ENCODE peak calls at places on chromosomes 12 and 14, in six cellular contexts. H is HepG2, A is HCT116, X is K562, T is SK-N-SH, C is GM12878. N is an unnamed sample.

GRCh38 chr12:50740307-50740706 is 23.6 kb upstream of the ATF1 start:
- DNase-seq in H (no peak), A (no peak), X (no peak), T (no peak), C (no peak), N (no peak)

GRCh38 chr14:34081126-34081575 is 130.3 kb upstream of the EGLN3 start:
- DNase-seq in H (no peak), A (no peak), X (no peak), T (no peak), C (no peak), N (no peak)

GRCh38 chr14:61034416-61035100 is 53.5 kb downstream of the SLC38A6 start:
- DNase-seq in H (no peak), A (no peak), X (no peak), T (no peak), C (peak), N (no peak)

GRCh38 chr12:34347367-34347766 is 325.1 kb downstream of the ALG10 start:
- DNase-seq in H (peak), A (no peak), X (peak), T (peak), C (no peak), N (no peak)

GRCh38 chr14:74237441-74237840 is 1.8 kb upstream of the VSX2 start:
- DNase-seq in H (no peak), A (no peak), X (no peak), T (no peak), C (no peak), N (no peak)

GRCh38 chr14:29637406-29637805 is 290.2 kb downstream of the PRKD1 start:
- DNase-seq in H (no peak), A (no peak), X (no peak), T (no peak), C (no peak), N (no peak)

GRCh38 chr14:21103165-21103709 is 2.4 kb downstream of the TMEM253 start:
- DNase-seq in H (no peak), A (no peak), X (no peak), T (peak), C (no peak), N (no peak)

GRCh38 chr12:29427964-29428363 is 47.0 kb upstream of the ERGIC2 start:
- DNase-seq in H (peak), A (peak), X (peak), T (peak), C (peak), N (no peak)

GRCh38 chr12:46071769-46072624 is 81.6 kb upstream of the SCAF11 start:
- DNase-seq in H (peak), A (peak), X (peak), T (peak), C (peak), N (peak)

GRCh38 chr12:29971431-29971830 is 187.7 kb upstream of the TMTC1 start:
- DNase-seq in H (no peak), A (no peak), X (no peak), T (no peak), C (no peak), N (no peak)

GRCh38 chr12:12008232-12008850 is 62.4 kb upstream of the BCL2L14 start:
- DNase-seq in H (no peak), A (no peak), X (no peak), T (no peak), C (no peak), N (no peak)

GRCh38 chr12:6959376-6960290 is 8.5 kb downstream of the PTPN6 start:
- DNase-seq in H (no peak), A (no peak), X (no peak), T (no peak), C (no peak), N (no peak)

GRCh38 chr12:116058574-116058973 is 218.9 kb downstream of the MED13L start:
- DNase-seq in H (no peak), A (no peak), X (no peak), T (no peak), C (no peak), N (no peak)

GRCh38 chr14:89337912-89338311 is 79.1 kb downstream of the FOXN3 start:
- DNase-seq in H (no peak), A (no peak), X (no peak), T (no peak), C (no peak), N (no peak)

GRCh38 chr12:66964629-66965028 is 285.8 kb upstream of the GRIP1 start:
- DNase-seq in H (no peak), A (no peak), X (no peak), T (no peak), C (no peak), N (no peak)

GRCh38 chr14:58955294-58955821 is 233.1 kb upstream of the DAAM1 start:
- DNase-seq in H (no peak), A (no peak), X (no peak), T (no peak), C (peak), N (no peak)

GRCh38 chr14:23376477-23377200 is at the start of gene CMTM5:
- DNase-seq in H (no peak), A (no peak), X (no peak), T (no peak), C (no peak), N (no peak)

GRCh38 chr12:63151898-63152700 is 1.1 kb upstream of the AVPR1A start:
- DNase-seq in H (peak), A (peak), X (peak), T (peak), C (no peak), N (peak)

GRCh38 chr14:51653096-51653814 is 1.5 kb downstream of the FRMD6 start:
- DNase-seq in H (no peak), A (no peak), X (no peak), T (no peak), C (no peak), N (peak)

GRCh38 chr14:68282479-68283377 is 463.1 kb downstream of the RAD51B start:
- DNase-seq in H (peak), A (no peak), X (no peak), T (no peak), C (peak), N (no peak)

GRCh38 chr12:43965899-43966298 is 130.0 kb downstream of the TMEM117 start:
- DNase-seq in H (no peak), A (no peak), X (no peak), T (no peak), C (no peak), N (no peak)

GRCh38 chr12:42679402-42679801 is 89.9 kb upstream of the PRICKLE1 start:
- DNase-seq in H (no peak), A (no peak), X (no peak), T (no peak), C (no peak), N (no peak)

GRCh38 chr14:67602995-67603545 is 3.0 kb upstream of the PIGH start:
- DNase-seq in H (no peak), A (no peak), X (no peak), T (no peak), C (peak), N (no peak)

GRCh38 chr14:47264842-47265241 is 410.6 kb downstream of the MDGA2 start:
- DNase-seq in H (no peak), A (no peak), X (no peak), T (no peak), C (no peak), N (no peak)

GRCh38 chr12:131102991-131103609 is 149.4 kb downstream of the ADGRD1 start:
- DNase-seq in H (no peak), A (no peak), X (no peak), T (no peak), C (no peak), N (no peak)

GRCh38 chr12:27999970-28000369 is 27.4 kb upstream of the PTHLH start:
- DNase-seq in H (no peak), A (no peak), X (no peak), T (no peak), C (no peak), N (no peak)

GRCh38 chr14:70473825-70474224 is 21.9 kb downstream of the ADAM21 start:
- DNase-seq in H (no peak), A (no peak), X (no peak), T (no peak), C (no peak), N (no peak)

DNA sequence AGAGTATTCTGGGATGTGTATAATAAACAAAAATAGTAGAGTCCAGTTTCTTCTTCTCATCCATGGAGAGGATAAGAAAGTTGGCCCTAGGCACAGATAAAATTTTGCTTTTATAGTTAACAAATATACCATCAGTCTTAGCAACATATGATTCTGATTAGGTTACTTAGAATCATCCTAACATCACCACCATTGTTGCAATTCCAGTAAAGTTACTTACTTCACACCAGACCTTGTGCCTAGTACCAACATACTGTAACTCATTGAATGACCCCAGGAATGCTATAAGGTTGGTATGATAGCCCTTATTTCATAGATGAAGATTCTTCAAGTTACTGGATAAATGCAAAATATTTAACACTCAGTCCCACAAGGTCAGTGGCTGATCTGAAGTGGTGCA is 183.8 kb upstream of the ATP2B1 start:
- DNase-seq in H (no peak), A (no peak), X (no peak), T (no peak), C (no peak), N (no peak)
- TF ChIP-seq REST in H (no peak), A (no peak), X (no peak), T (no peak), C (no peak), N (no peak)

GRCh38 chr12:94146166-94146565 is 2.2 kb upstream of the PLXNC1 start:
- DNase-seq in H (no peak), A (no peak), X (no peak), T (no peak), C (no peak), N (no peak)

GRCh38 chr12:94148841-94149780 is 734 bp downstream of the PLXNC1 start:
- DNase-seq in H (no peak), A (no peak), X (no peak), T (peak), C (no peak), N (no peak)

GRCh38 chr12:94147991-94148840 is at the start of gene PLXNC1:
- DNase-seq in H (no peak), A (no peak), X (no peak), T (peak), C (no peak), N (no peak)

GRCh38 chr12:94145231-94145979 is 3.0 kb upstream of the PLXNC1 start:
- DNase-seq in H (no peak), A (peak), X (peak), T (peak), C (no peak), N (no peak)

GRCh38 chr12:94147377-94147990 is 893 bp upstream of the PLXNC1 start:
- DNase-seq in H (no peak), A (no peak), X (no peak), T (no peak), C (no peak), N (no peak)
- TF ChIP-seq SIN3A in H (no peak), A (no peak), X (no peak), T (no peak), C (no peak), N (no peak)

GRCh38 chr14:54435500-54435981 is 5.6 kb downstream of the CNIH1 start:
- DNase-seq in H (no peak), A (no peak), X (peak), T (no peak), C (no peak), N (no peak)
- TF ChIP-seq REST in H (no peak), A (no peak), X (no peak), T (no peak), C (no peak), N (no peak)

GRCh38 chr14:93132472-93133065 is 16.8 kb upstream of the ITPK1 start:
- DNase-seq in H (peak), A (no peak), X (peak), T (peak), C (no peak), N (no peak)
- TF ChIP-seq SIN3A in H (no peak), A (no peak), X (no peak), T (no peak), C (no peak), N (no peak)

DNA sequence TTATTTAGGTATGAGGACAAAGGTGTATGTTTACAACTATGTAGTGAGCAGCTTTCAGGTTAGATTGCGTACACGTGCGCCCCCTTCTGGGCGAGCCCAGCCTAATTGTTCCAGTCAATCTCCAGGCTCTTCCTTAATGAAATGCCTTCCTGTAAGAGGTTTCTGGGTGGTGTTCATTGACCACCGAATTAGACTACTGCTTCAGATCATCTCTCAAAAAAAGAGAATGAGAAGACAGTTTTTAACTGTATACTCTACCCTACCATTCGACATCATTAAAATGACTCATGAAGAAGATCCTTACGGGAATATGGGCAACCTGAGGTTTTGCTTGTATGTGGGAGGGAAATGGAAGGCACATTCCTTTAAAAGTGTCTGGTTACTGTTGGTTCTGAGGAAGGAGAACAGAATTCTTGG is 2.1 kb downstream of the LUM start:
- DNase-seq in H (peak), A (peak), X (peak), T (no peak), C (peak), N (peak)
- TF ChIP-seq REST in H (no peak), A (no peak), X (no peak), T (no peak), C (no peak), N (no peak)

GRCh38 chr12:121522962-121523361 is 57.9 kb downstream of the KDM2B start:
- DNase-seq in H (no peak), A (no peak), X (no peak), T (no peak), C (peak), N (no peak)
- TF ChIP-seq SIN3A in H (no peak), A (no peak), X (no peak), T (no peak), C (no peak), N (no peak)

GRCh38 chr14:31829256-31829923 is 247.7 kb upstream of the ARHGAP5 start:
- DNase-seq in H (no peak), A (no peak), X (peak), T (peak), C (no peak), N (no peak)

GRCh38 chr14:31827325-31827724 is 249.8 kb upstream of the ARHGAP5 start:
- DNase-seq in H (no peak), A (no peak), X (no peak), T (no peak), C (no peak), N (no peak)

DNA sequence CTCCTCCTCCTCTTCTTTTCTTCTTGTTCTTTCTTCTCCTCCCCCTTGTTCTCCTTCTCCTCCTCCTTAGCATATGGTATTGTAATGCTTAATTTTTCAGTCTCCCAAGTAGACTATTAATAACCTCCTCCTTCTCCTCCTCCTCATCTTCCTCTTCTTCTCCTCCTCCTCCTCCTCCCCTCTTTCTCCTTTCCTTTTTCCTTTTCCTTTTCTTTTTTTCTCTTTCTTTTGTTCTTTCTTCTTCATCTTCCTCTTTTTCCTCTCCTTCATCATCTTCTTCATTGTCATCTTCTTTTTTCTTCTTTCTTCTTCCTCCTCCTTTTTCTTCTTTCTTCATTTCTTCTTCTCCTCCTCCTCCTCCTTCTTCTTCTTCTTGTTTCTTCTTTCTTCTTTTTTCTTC is 251.6 kb upstream of the ARHGAP5 start:
- DNase-seq in H (no peak), A (no peak), X (no peak), T (no peak), C (no peak), N (no peak)
- TF ChIP-seq REST in H (no peak), A (no peak), X (no peak), T (no peak), C (no peak), N (no peak)

GRCh38 chr12:112513496-112513895 is 94.7 kb downstream of the PTPN11 start:
- DNase-seq in H (no peak), A (no peak), X (no peak), T (no peak), C (no peak), N (no peak)

GRCh38 chr12:112517730-112518129 is 99.0 kb downstream of the PTPN11 start:
- DNase-seq in H (no peak), A (no peak), X (no peak), T (no peak), C (no peak), N (no peak)

GRCh38 chr12:112514926-112515642 is 96.3 kb downstream of the PTPN11 start:
- DNase-seq in H (no peak), A (no peak), X (no peak), T (no peak), C (no peak), N (no peak)

GRCh38 chr12:112515868-112516267 is 97.1 kb downstream of the PTPN11 start:
- DNase-seq in H (no peak), A (no peak), X (no peak), T (no peak), C (no peak), N (no peak)

DNA sequence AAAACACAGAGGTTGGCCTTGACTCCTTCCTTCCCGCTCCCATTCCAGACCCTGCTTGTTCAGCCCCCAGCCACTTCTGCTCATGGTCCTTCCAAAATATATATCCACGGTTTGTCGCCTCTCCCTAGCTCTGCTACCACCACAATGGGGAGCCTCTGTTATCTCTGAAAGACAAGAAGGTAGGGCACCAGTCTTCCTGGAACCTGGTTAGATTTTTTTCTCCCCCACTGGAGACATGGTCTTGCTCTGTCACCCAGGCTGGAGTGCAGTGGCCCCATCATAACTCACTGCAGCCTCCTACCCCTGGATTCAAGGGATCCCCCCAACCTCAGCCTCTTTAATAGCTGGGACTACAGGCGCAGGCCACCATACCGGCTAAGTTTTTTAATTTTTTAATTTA is 95.7 kb downstream of the PTPN11 start:
- DNase-seq in H (no peak), A (no peak), X (peak), T (no peak), C (no peak), N (no peak)
- TF ChIP-seq SIN3A in H (no peak), A (no peak), X (no peak), T (no peak), C (no peak), N (no peak)

GRCh38 chr12:130017571-130018449 is 114.0 kb upstream of the TMEM132D start:
- DNase-seq in H (no peak), A (no peak), X (no peak), T (peak), C (no peak), N (no peak)
- TF ChIP-seq REST in H (no peak), A (no peak), X (no peak), T (no peak), C (no peak), N (no peak)

DNA sequence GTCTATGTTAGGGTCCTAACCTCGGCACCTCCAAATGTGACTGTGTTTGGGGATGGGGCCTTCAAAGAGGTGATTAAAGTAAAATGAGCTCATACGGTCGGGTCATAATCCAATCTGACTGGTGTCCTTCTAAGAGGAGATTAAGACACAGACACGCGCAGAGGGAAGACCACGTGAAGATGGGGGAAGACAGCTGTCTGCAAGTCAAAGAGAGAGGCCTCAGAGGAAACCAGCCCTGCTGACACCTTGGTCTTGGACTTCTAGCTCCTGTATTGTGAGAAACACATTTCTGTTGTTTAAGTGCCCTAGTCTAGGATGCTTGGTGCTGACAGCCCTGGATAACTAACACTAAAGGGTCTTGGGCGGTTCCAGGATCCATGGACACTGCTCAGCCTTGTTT is 109.6 kb downstream of the DICER1 start:
- DNase-seq in H (no peak), A (no peak), X (no peak), T (no peak), C (no peak), N (no peak)
- TF ChIP-seq SIN3A in H (no peak), A (no peak), X (no peak), T (no peak), C (no peak), N (no peak)